ENCODE peak calls at places on chromosome 17, in four cellular contexts. S, P, A and X are unnamed samples.

GRCh38 chr17:77664097-77664729 is 294.3 kb upstream of the TNRC6C start:
- DNase-seq in A (no peak), S (no peak), P (no peak), X (no peak)

GRCh38 chr17:28505986-28506665 is at the start of gene FOXN1:
- DNase-seq in S (no peak), A (no peak), P (no peak), X (no peak)

GRCh38 chr17:80034977-80035686 is 540 bp downstream of the TBC1D16 start:
- DNase-seq in S (no peak), A (no peak), P (peak; percentile 53), X (peak; percentile 39)

GRCh38 chr17:63405741-63406261 is 40.3 kb downstream of the CYB561 start:
- DNase-seq in A (peak; percentile 62), S (peak; percentile 32), P (no peak), X (peak; percentile 89)

GRCh38 chr17:38598536-38598935 is 7.2 kb downstream of the SRCIN1 start:
- DNase-seq in S (peak; percentile 74), P (no peak), A (peak; percentile 87), X (peak; percentile 76)

GRCh38 chr17:82330322-82331239 is 3.0 kb downstream of the SECTM1 start:
- DNase-seq in A (no peak), S (peak; percentile 72), P (no peak), X (peak; percentile 81)

GRCh38 chr17:29256735-29257466 is 10.2 kb downstream of the CRYBA1 start:
- DNase-seq in A (no peak), P (no peak), S (no peak), X (peak; percentile 39)

GRCh38 chr17:17345294-17345597 is 42.1 kb downstream of the NT5M start:
- DNase-seq in A (no peak), P (no peak), S (no peak), X (no peak)

GRCh38 chr17:44760474-44761308 is 1.9 kb downstream of the ADAM11 start:
- DNase-seq in P (no peak), S (no peak), A (no peak), X (no peak)

GRCh38 chr17:58313815-58314705 is 14.5 kb downstream of the TSPOAP1 start:
- DNase-seq in A (no peak), P (no peak), S (no peak), X (no peak)

GRCh38 chr17:79938696-79939435 is 96.8 kb downstream of the TBC1D16 start:
- DNase-seq in A (no peak), S (no peak), P (no peak), X (no peak)

GRCh38 chr17:16463341-16464000 is 28.5 kb downstream of the LRRC75A start:
- DNase-seq in S (peak; percentile 66), P (no peak), A (no peak), X (peak; percentile 45)